ENCODE peak calls at places on chromosomes 12 and 14, in eight cellular contexts. One of them, this sample, is unnamed.

GRCh38 chr12:12804432-12804886 is 8.7 kb upstream of the DDX47 start:
- DNase-seq in lower leg skin: no peak
- DNase-seq in mesothelial cell of epicardium: no peak
- DNase-seq in H54: peak; percentile 45
- DNase-seq in activated T-cell treated with anti-CD3 and anti-CD28 coated beads, Interleukin-2, amount 50 U/mL, for 72 hours: no peak
- DNase-seq in NCI-H2081: no peak
- DNase-seq in naive thymus-derived CD8-positive, alpha-beta T cell: no peak
- DNase-seq in activated naive CD8-positive, alpha-beta T cell treated with anti-CD3 and anti-CD28 coated beads, Interleukin-2, amount 50 U/mL, for 24 hours: no peak
- DNase-seq in this sample: no peak

GRCh38 chr12:28996688-28997087 is 152.4 kb upstream of the FAR2 start:
- DNase-seq in activated naive CD8-positive, alpha-beta T cell treated with anti-CD3 and anti-CD28 coated beads, Interleukin-2, amount 50 U/mL, for 24 hours: no peak
- DNase-seq in naive thymus-derived CD8-positive, alpha-beta T cell: no peak
- DNase-seq in NCI-H2081: no peak
- DNase-seq in activated T-cell treated with anti-CD3 and anti-CD28 coated beads, Interleukin-2, amount 50 U/mL, for 72 hours: no peak
- DNase-seq in lower leg skin: no peak
- DNase-seq in mesothelial cell of epicardium: no peak
- DNase-seq in H54: no peak
- DNase-seq in this sample: no peak

GRCh38 chr12:127280393-127281275 is 986.3 kb upstream of the TMEM132C start:
- DNase-seq in activated T-cell treated with anti-CD3 and anti-CD28 coated beads, Interleukin-2, amount 50 U/mL, for 72 hours: peak; percentile 86
- DNase-seq in activated naive CD8-positive, alpha-beta T cell treated with anti-CD3 and anti-CD28 coated beads, Interleukin-2, amount 50 U/mL, for 24 hours: peak; percentile 84
- DNase-seq in NCI-H2081: peak; percentile 49
- DNase-seq in mesothelial cell of epicardium: peak; percentile 83
- DNase-seq in lower leg skin: peak; percentile 86
- DNase-seq in naive thymus-derived CD8-positive, alpha-beta T cell: no peak
- DNase-seq in H54: no peak
- DNase-seq in this sample: no peak

GRCh38 chr14:61179776-61180398 is 101.3 kb downstream of the TMEM30B start:
- DNase-seq in H54: no peak
- DNase-seq in naive thymus-derived CD8-positive, alpha-beta T cell: no peak
- DNase-seq in activated naive CD8-positive, alpha-beta T cell treated with anti-CD3 and anti-CD28 coated beads, Interleukin-2, amount 50 U/mL, for 24 hours: no peak
- DNase-seq in mesothelial cell of epicardium: no peak
- DNase-seq in activated T-cell treated with anti-CD3 and anti-CD28 coated beads, Interleukin-2, amount 50 U/mL, for 72 hours: no peak
- DNase-seq in lower leg skin: no peak
- DNase-seq in NCI-H2081: no peak
- DNase-seq in this sample: no peak

GRCh38 chr12:80044694-80045046 is 54.7 kb upstream of the OTOGL start:
- DNase-seq in activated naive CD8-positive, alpha-beta T cell treated with anti-CD3 and anti-CD28 coated beads, Interleukin-2, amount 50 U/mL, for 24 hours: no peak
- DNase-seq in activated T-cell treated with anti-CD3 and anti-CD28 coated beads, Interleukin-2, amount 50 U/mL, for 72 hours: peak; percentile 1
- DNase-seq in H54: peak; percentile 36
- DNase-seq in NCI-H2081: no peak
- DNase-seq in mesothelial cell of epicardium: no peak
- DNase-seq in naive thymus-derived CD8-positive, alpha-beta T cell: no peak
- DNase-seq in lower leg skin: no peak
- DNase-seq in this sample: no peak

GRCh38 chr14:84404246-84404645 is 1125.7 kb upstream of the FLRT2 start:
- DNase-seq in naive thymus-derived CD8-positive, alpha-beta T cell: no peak
- DNase-seq in activated T-cell treated with anti-CD3 and anti-CD28 coated beads, Interleukin-2, amount 50 U/mL, for 72 hours: no peak
- DNase-seq in lower leg skin: no peak
- DNase-seq in H54: no peak
- DNase-seq in activated naive CD8-positive, alpha-beta T cell treated with anti-CD3 and anti-CD28 coated beads, Interleukin-2, amount 50 U/mL, for 24 hours: no peak
- DNase-seq in NCI-H2081: no peak
- DNase-seq in mesothelial cell of epicardium: no peak
- DNase-seq in this sample: no peak

GRCh38 chr14:76929927-76930326 is 98.6 kb downstream of the IRF2BPL start:
- DNase-seq in NCI-H2081: no peak
- DNase-seq in naive thymus-derived CD8-positive, alpha-beta T cell: peak; percentile 67
- DNase-seq in lower leg skin: no peak
- DNase-seq in activated naive CD8-positive, alpha-beta T cell treated with anti-CD3 and anti-CD28 coated beads, Interleukin-2, amount 50 U/mL, for 24 hours: peak; percentile 45
- DNase-seq in activated T-cell treated with anti-CD3 and anti-CD28 coated beads, Interleukin-2, amount 50 U/mL, for 72 hours: peak; percentile 71
- DNase-seq in mesothelial cell of epicardium: no peak
- DNase-seq in H54: no peak
- DNase-seq in this sample: peak; percentile 89

GRCh38 chr14:32711103-32711680 is 227.5 kb upstream of the NPAS3 start:
- DNase-seq in lower leg skin: no peak
- DNase-seq in activated T-cell treated with anti-CD3 and anti-CD28 coated beads, Interleukin-2, amount 50 U/mL, for 72 hours: peak; percentile 23
- DNase-seq in activated naive CD8-positive, alpha-beta T cell treated with anti-CD3 and anti-CD28 coated beads, Interleukin-2, amount 50 U/mL, for 24 hours: no peak
- DNase-seq in NCI-H2081: peak; percentile 55
- DNase-seq in naive thymus-derived CD8-positive, alpha-beta T cell: no peak
- DNase-seq in mesothelial cell of epicardium: no peak
- DNase-seq in H54: peak; percentile 18
- DNase-seq in this sample: peak; percentile 4

GRCh38 chr14:101859916-101860315 is 98.4 kb downstream of the PPP2R5C start:
- DNase-seq in lower leg skin: no peak
- DNase-seq in activated naive CD8-positive, alpha-beta T cell treated with anti-CD3 and anti-CD28 coated beads, Interleukin-2, amount 50 U/mL, for 24 hours: no peak
- DNase-seq in H54: no peak
- DNase-seq in activated T-cell treated with anti-CD3 and anti-CD28 coated beads, Interleukin-2, amount 50 U/mL, for 72 hours: no peak
- DNase-seq in naive thymus-derived CD8-positive, alpha-beta T cell: no peak
- DNase-seq in mesothelial cell of epicardium: no peak
- DNase-seq in NCI-H2081: no peak
- DNase-seq in this sample: no peak

GRCh38 chr12:96141216-96141944 is 52.8 kb upstream of the ELK3 start:
- DNase-seq in H54: peak; percentile 34
- DNase-seq in activated naive CD8-positive, alpha-beta T cell treated with anti-CD3 and anti-CD28 coated beads, Interleukin-2, amount 50 U/mL, for 24 hours: no peak
- DNase-seq in NCI-H2081: no peak
- DNase-seq in mesothelial cell of epicardium: no peak
- DNase-seq in naive thymus-derived CD8-positive, alpha-beta T cell: no peak
- DNase-seq in lower leg skin: no peak
- DNase-seq in activated T-cell treated with anti-CD3 and anti-CD28 coated beads, Interleukin-2, amount 50 U/mL, for 72 hours: no peak
- DNase-seq in this sample: no peak

GRCh38 chr14:102848830-102849521 is 71.7 kb downstream of the TRAF3 start:
- DNase-seq in activated naive CD8-positive, alpha-beta T cell treated with anti-CD3 and anti-CD28 coated beads, Interleukin-2, amount 50 U/mL, for 24 hours: no peak
- DNase-seq in activated T-cell treated with anti-CD3 and anti-CD28 coated beads, Interleukin-2, amount 50 U/mL, for 72 hours: no peak
- DNase-seq in lower leg skin: no peak
- DNase-seq in NCI-H2081: no peak
- DNase-seq in naive thymus-derived CD8-positive, alpha-beta T cell: no peak
- DNase-seq in H54: no peak
- DNase-seq in mesothelial cell of epicardium: no peak
- DNase-seq in this sample: no peak

GRCh38 chr14:67532998-67533753 is at the start of gene PLEKHH1:
- DNase-seq in NCI-H2081: peak; percentile 78
- DNase-seq in mesothelial cell of epicardium: peak; percentile 69
- DNase-seq in activated T-cell treated with anti-CD3 and anti-CD28 coated beads, Interleukin-2, amount 50 U/mL, for 72 hours: peak; percentile 65
- DNase-seq in activated naive CD8-positive, alpha-beta T cell treated with anti-CD3 and anti-CD28 coated beads, Interleukin-2, amount 50 U/mL, for 24 hours: peak; percentile 66
- DNase-seq in naive thymus-derived CD8-positive, alpha-beta T cell: peak; percentile 29
- DNase-seq in H54: peak; percentile 76
- DNase-seq in lower leg skin: peak; percentile 91
- DNase-seq in this sample: no peak

GRCh38 chr14:19941668-19942067 is 11.0 kb downstream of the OR4K1 start:
- DNase-seq in lower leg skin: no peak
- DNase-seq in activated naive CD8-positive, alpha-beta T cell treated with anti-CD3 and anti-CD28 coated beads, Interleukin-2, amount 50 U/mL, for 24 hours: no peak
- DNase-seq in activated T-cell treated with anti-CD3 and anti-CD28 coated beads, Interleukin-2, amount 50 U/mL, for 72 hours: no peak
- DNase-seq in H54: no peak
- DNase-seq in naive thymus-derived CD8-positive, alpha-beta T cell: no peak
- DNase-seq in NCI-H2081: no peak
- DNase-seq in mesothelial cell of epicardium: no peak
- DNase-seq in this sample: no peak

GRCh38 chr12:66188584-66189475 is at the start of gene IRAK3:
- DNase-seq in lower leg skin: peak; percentile 98
- DNase-seq in mesothelial cell of epicardium: peak; percentile 40
- DNase-seq in H54: no peak
- DNase-seq in naive thymus-derived CD8-positive, alpha-beta T cell: peak; percentile 23
- DNase-seq in activated naive CD8-positive, alpha-beta T cell treated with anti-CD3 and anti-CD28 coated beads, Interleukin-2, amount 50 U/mL, for 24 hours: peak; percentile 52
- DNase-seq in activated T-cell treated with anti-CD3 and anti-CD28 coated beads, Interleukin-2, amount 50 U/mL, for 72 hours: peak; percentile 41
- DNase-seq in NCI-H2081: peak; percentile 45
- DNase-seq in this sample: peak; percentile 60

GRCh38 chr12:7107181-7108041 is 1.6 kb downstream of the C1RL start:
- DNase-seq in lower leg skin: no peak
- DNase-seq in mesothelial cell of epicardium: no peak
- DNase-seq in NCI-H2081: no peak
- DNase-seq in activated T-cell treated with anti-CD3 and anti-CD28 coated beads, Interleukin-2, amount 50 U/mL, for 72 hours: peak; percentile 10
- DNase-seq in naive thymus-derived CD8-positive, alpha-beta T cell: no peak
- DNase-seq in H54: no peak
- DNase-seq in activated naive CD8-positive, alpha-beta T cell treated with anti-CD3 and anti-CD28 coated beads, Interleukin-2, amount 50 U/mL, for 24 hours: no peak
- DNase-seq in this sample: no peak

GRCh38 chr12:88122666-88123065 is 19.2 kb downstream of the CEP290 start:
- DNase-seq in H54: no peak
- DNase-seq in mesothelial cell of epicardium: no peak
- DNase-seq in activated T-cell treated with anti-CD3 and anti-CD28 coated beads, Interleukin-2, amount 50 U/mL, for 72 hours: no peak
- DNase-seq in lower leg skin: no peak
- DNase-seq in naive thymus-derived CD8-positive, alpha-beta T cell: no peak
- DNase-seq in activated naive CD8-positive, alpha-beta T cell treated with anti-CD3 and anti-CD28 coated beads, Interleukin-2, amount 50 U/mL, for 24 hours: no peak
- DNase-seq in NCI-H2081: no peak
- DNase-seq in this sample: no peak

GRCh38 chr14:63840981-63841380 is 11.8 kb upstream of the SYNE2 start:
- DNase-seq in H54: no peak
- DNase-seq in mesothelial cell of epicardium: no peak
- DNase-seq in activated T-cell treated with anti-CD3 and anti-CD28 coated beads, Interleukin-2, amount 50 U/mL, for 72 hours: peak; percentile 55
- DNase-seq in NCI-H2081: no peak
- DNase-seq in activated naive CD8-positive, alpha-beta T cell treated with anti-CD3 and anti-CD28 coated beads, Interleukin-2, amount 50 U/mL, for 24 hours: peak; percentile 58
- DNase-seq in lower leg skin: no peak
- DNase-seq in naive thymus-derived CD8-positive, alpha-beta T cell: peak; percentile 49
- DNase-seq in this sample: no peak

GRCh38 chr12:22408605-22409004 is 74.1 kb upstream of the ST8SIA1 start:
- DNase-seq in activated T-cell treated with anti-CD3 and anti-CD28 coated beads, Interleukin-2, amount 50 U/mL, for 72 hours: no peak
- DNase-seq in NCI-H2081: no peak
- DNase-seq in activated naive CD8-positive, alpha-beta T cell treated with anti-CD3 and anti-CD28 coated beads, Interleukin-2, amount 50 U/mL, for 24 hours: no peak
- DNase-seq in lower leg skin: no peak
- DNase-seq in mesothelial cell of epicardium: no peak
- DNase-seq in naive thymus-derived CD8-positive, alpha-beta T cell: no peak
- DNase-seq in H54: no peak
- DNase-seq in this sample: no peak

GRCh38 chr14:68782091-68782981 is 10.5 kb downstream of the ZFP36L1 start:
- DNase-seq in NCI-H2081: no peak
- DNase-seq in H54: no peak
- DNase-seq in activated T-cell treated with anti-CD3 and anti-CD28 coated beads, Interleukin-2, amount 50 U/mL, for 72 hours: peak; percentile 64
- DNase-seq in lower leg skin: peak; percentile 83
- DNase-seq in activated naive CD8-positive, alpha-beta T cell treated with anti-CD3 and anti-CD28 coated beads, Interleukin-2, amount 50 U/mL, for 24 hours: no peak
- DNase-seq in mesothelial cell of epicardium: no peak
- DNase-seq in naive thymus-derived CD8-positive, alpha-beta T cell: peak; percentile 79
- DNase-seq in this sample: no peak

GRCh38 chr12:77243345-77243744 is 178.0 kb upstream of the E2F7 start:
- DNase-seq in lower leg skin: no peak
- DNase-seq in naive thymus-derived CD8-positive, alpha-beta T cell: no peak
- DNase-seq in activated naive CD8-positive, alpha-beta T cell treated with anti-CD3 and anti-CD28 coated beads, Interleukin-2, amount 50 U/mL, for 24 hours: no peak
- DNase-seq in NCI-H2081: no peak
- DNase-seq in activated T-cell treated with anti-CD3 and anti-CD28 coated beads, Interleukin-2, amount 50 U/mL, for 72 hours: no peak
- DNase-seq in mesothelial cell of epicardium: no peak
- DNase-seq in H54: no peak
- DNase-seq in this sample: no peak